ENCODE peak calls at places on chromosomes 5 and 9, in ten cellular contexts. One of them, this sample, is unnamed.
A peak's percentile ranks its signal among the peaks of the same experiment; 100 is the strongest.

GRCh38 chr9:32989651-32990050 is 11.8 kb downstream of the APTX start:
- DNase-seq in upper lobe of right lung: no peak
- DNase-seq in epithelial cell of esophagus: peak; percentile 2
- DNase-seq in fibroblast of lung: peak; percentile 37
- DNase-seq in skeletal muscle cell: no peak
- DNase-seq in GM23248: peak; percentile 22
- DNase-seq in lower lobe of right lung: no peak
- DNase-seq in mucosa of descending colon: no peak
- DNase-seq in Peyer's patch: no peak
- DNase-seq in left lung: no peak
- DNase-seq in this sample: no peak

GRCh38 chr5:31433229-31433628 is 98.7 kb downstream of the DROSHA start:
- DNase-seq in upper lobe of right lung: no peak
- DNase-seq in epithelial cell of esophagus: no peak
- DNase-seq in fibroblast of lung: no peak
- DNase-seq in skeletal muscle cell: no peak
- DNase-seq in GM23248: no peak
- DNase-seq in lower lobe of right lung: no peak
- DNase-seq in mucosa of descending colon: no peak
- DNase-seq in Peyer's patch: no peak
- DNase-seq in left lung: no peak
- DNase-seq in this sample: no peak

GRCh38 chr9:138077898-138078540 is 200.4 kb downstream of the CACNA1B start:
- DNase-seq in upper lobe of right lung: peak; percentile 23
- DNase-seq in epithelial cell of esophagus: no peak
- DNase-seq in fibroblast of lung: no peak
- DNase-seq in skeletal muscle cell: no peak
- DNase-seq in GM23248: no peak
- DNase-seq in lower lobe of right lung: no peak
- DNase-seq in mucosa of descending colon: no peak
- DNase-seq in Peyer's patch: peak; percentile 21
- DNase-seq in left lung: no peak
- DNase-seq in this sample: no peak

GRCh38 chr9:110050925-110051355 is 157.0 kb downstream of the C9orf152 start:
- DNase-seq in upper lobe of right lung: no peak
- DNase-seq in epithelial cell of esophagus: peak; percentile 96
- DNase-seq in fibroblast of lung: peak; percentile 96
- DNase-seq in skeletal muscle cell: peak; percentile 88
- DNase-seq in GM23248: peak; percentile 96
- DNase-seq in lower lobe of right lung: no peak
- DNase-seq in mucosa of descending colon: no peak
- DNase-seq in Peyer's patch: no peak
- DNase-seq in left lung: no peak
- DNase-seq in this sample: peak; percentile 80

GRCh38 chr5:74446673-74447337 is 193.7 kb downstream of the ENC1 start:
- DNase-seq in upper lobe of right lung: no peak
- DNase-seq in epithelial cell of esophagus: no peak
- DNase-seq in fibroblast of lung: peak; percentile 14
- DNase-seq in skeletal muscle cell: no peak
- DNase-seq in GM23248: peak; percentile 7
- DNase-seq in lower lobe of right lung: no peak
- DNase-seq in mucosa of descending colon: no peak
- DNase-seq in Peyer's patch: no peak
- DNase-seq in left lung: no peak
- DNase-seq in this sample: no peak

GRCh38 chr5:136619556-136619955 is 254.2 kb upstream of the TRPC7 start:
- DNase-seq in upper lobe of right lung: no peak
- DNase-seq in epithelial cell of esophagus: no peak
- DNase-seq in fibroblast of lung: no peak
- DNase-seq in skeletal muscle cell: no peak
- DNase-seq in GM23248: no peak
- DNase-seq in lower lobe of right lung: no peak
- DNase-seq in mucosa of descending colon: no peak
- DNase-seq in Peyer's patch: no peak
- DNase-seq in left lung: no peak
- DNase-seq in this sample: no peak

GRCh38 chr5:39169081-39169480 is 50.3 kb downstream of the FYB1 start:
- DNase-seq in upper lobe of right lung: no peak
- DNase-seq in epithelial cell of esophagus: no peak
- DNase-seq in fibroblast of lung: peak; percentile 70
- DNase-seq in skeletal muscle cell: peak; percentile 55
- DNase-seq in GM23248: peak; percentile 75
- DNase-seq in lower lobe of right lung: no peak
- DNase-seq in mucosa of descending colon: no peak
- DNase-seq in Peyer's patch: no peak
- DNase-seq in left lung: no peak
- DNase-seq in this sample: no peak

GRCh38 chr9:87336407-87336806 is 161.3 kb upstream of the DAPK1 start:
- DNase-seq in upper lobe of right lung: no peak
- DNase-seq in epithelial cell of esophagus: no peak
- DNase-seq in fibroblast of lung: no peak
- DNase-seq in skeletal muscle cell: no peak
- DNase-seq in GM23248: peak; percentile 69
- DNase-seq in lower lobe of right lung: no peak
- DNase-seq in mucosa of descending colon: no peak
- DNase-seq in Peyer's patch: no peak
- DNase-seq in left lung: no peak
- DNase-seq in this sample: no peak

GRCh38 chr9:13224366-13224765 is 55.1 kb downstream of the MPDZ start:
- DNase-seq in upper lobe of right lung: no peak
- DNase-seq in epithelial cell of esophagus: no peak
- DNase-seq in fibroblast of lung: no peak
- DNase-seq in skeletal muscle cell: no peak
- DNase-seq in GM23248: no peak
- DNase-seq in lower lobe of right lung: no peak
- DNase-seq in mucosa of descending colon: no peak
- DNase-seq in Peyer's patch: no peak
- DNase-seq in left lung: no peak
- DNase-seq in this sample: no peak

GRCh38 chr5:169395136-169395535 is 94.2 kb upstream of the SLIT3 start:
- DNase-seq in upper lobe of right lung: no peak
- DNase-seq in epithelial cell of esophagus: peak; percentile 24
- DNase-seq in fibroblast of lung: no peak
- DNase-seq in skeletal muscle cell: no peak
- DNase-seq in GM23248: no peak
- DNase-seq in lower lobe of right lung: no peak
- DNase-seq in mucosa of descending colon: no peak
- DNase-seq in Peyer's patch: no peak
- DNase-seq in left lung: no peak
- DNase-seq in this sample: no peak

GRCh38 chr5:172905771-172906170 is 53.5 kb upstream of the RPL26L1 start:
- DNase-seq in upper lobe of right lung: no peak
- DNase-seq in epithelial cell of esophagus: peak; percentile 9
- DNase-seq in fibroblast of lung: no peak
- DNase-seq in skeletal muscle cell: no peak
- DNase-seq in GM23248: no peak
- DNase-seq in lower lobe of right lung: no peak
- DNase-seq in mucosa of descending colon: no peak
- DNase-seq in Peyer's patch: no peak
- DNase-seq in left lung: no peak
- DNase-seq in this sample: no peak

GRCh38 chr5:25892251-25892650 is 1146.1 kb downstream of the CDH9 start:
- DNase-seq in upper lobe of right lung: no peak
- DNase-seq in epithelial cell of esophagus: no peak
- DNase-seq in fibroblast of lung: no peak
- DNase-seq in skeletal muscle cell: no peak
- DNase-seq in GM23248: no peak
- DNase-seq in lower lobe of right lung: no peak
- DNase-seq in mucosa of descending colon: no peak
- DNase-seq in Peyer's patch: no peak
- DNase-seq in left lung: no peak
- DNase-seq in this sample: no peak

GRCh38 chr5:120405291-120405864 is 58.7 kb upstream of the PRR16 start:
- DNase-seq in upper lobe of right lung: no peak
- DNase-seq in epithelial cell of esophagus: peak; percentile 70
- DNase-seq in fibroblast of lung: peak; percentile 85
- DNase-seq in skeletal muscle cell: peak; percentile 75
- DNase-seq in GM23248: peak; percentile 82
- DNase-seq in lower lobe of right lung: no peak
- DNase-seq in mucosa of descending colon: no peak
- DNase-seq in Peyer's patch: no peak
- DNase-seq in left lung: no peak
- DNase-seq in this sample: no peak

GRCh38 chr5:84724683-84725082 is 340.0 kb upstream of the EDIL3 start:
- DNase-seq in upper lobe of right lung: no peak
- DNase-seq in epithelial cell of esophagus: peak; percentile 89
- DNase-seq in fibroblast of lung: peak; percentile 86
- DNase-seq in skeletal muscle cell: peak; percentile 20
- DNase-seq in GM23248: peak; percentile 0
- DNase-seq in lower lobe of right lung: no peak
- DNase-seq in mucosa of descending colon: no peak
- DNase-seq in Peyer's patch: no peak
- DNase-seq in left lung: no peak
- DNase-seq in this sample: peak; percentile 68

GRCh38 chr9:114981095-114981494 is 50.7 kb upstream of the TNFSF8 start:
- DNase-seq in upper lobe of right lung: no peak
- DNase-seq in epithelial cell of esophagus: no peak
- DNase-seq in fibroblast of lung: no peak
- DNase-seq in skeletal muscle cell: no peak
- DNase-seq in GM23248: peak; percentile 32
- DNase-seq in lower lobe of right lung: no peak
- DNase-seq in mucosa of descending colon: no peak
- DNase-seq in Peyer's patch: no peak
- DNase-seq in left lung: no peak
- DNase-seq in this sample: no peak

GRCh38 chr9:130663258-130664171 is 879 bp upstream of the PRDM12 start:
- DNase-seq in upper lobe of right lung: no peak
- DNase-seq in epithelial cell of esophagus: no peak
- DNase-seq in fibroblast of lung: no peak
- DNase-seq in skeletal muscle cell: no peak
- DNase-seq in GM23248: peak; percentile 44
- DNase-seq in lower lobe of right lung: no peak
- DNase-seq in mucosa of descending colon: no peak
- DNase-seq in Peyer's patch: no peak
- DNase-seq in left lung: no peak
- DNase-seq in this sample: no peak
- H3K4me3 ChIP-seq in upper lobe of right lung: no peak overlapping the region
- H3K4me3 ChIP-seq in epithelial cell of esophagus: no peak overlapping the region
- H3K4me3 ChIP-seq in fibroblast of lung: no peak overlapping the region
- H3K4me3 ChIP-seq in skeletal muscle cell: no peak overlapping the region
- H3K4me3 ChIP-seq in GM23248: no peak overlapping the region
- H3K4me3 ChIP-seq in lower lobe of right lung: no peak overlapping the region
- H3K4me3 ChIP-seq in mucosa of descending colon: no peak overlapping the region
- H3K4me3 ChIP-seq in Peyer's patch: no peak overlapping the region
- H3K4me3 ChIP-seq in left lung: no peak overlapping the region
- H3K4me3 ChIP-seq in this sample: no peak overlapping the region

GRCh38 chr5:135038202-135038828 is 4.3 kb upstream of the PITX1 start:
- DNase-seq in upper lobe of right lung: no peak
- DNase-seq in epithelial cell of esophagus: no peak
- DNase-seq in fibroblast of lung: no peak
- DNase-seq in skeletal muscle cell: no peak
- DNase-seq in GM23248: no peak
- DNase-seq in lower lobe of right lung: peak; percentile 22
- DNase-seq in mucosa of descending colon: no peak
- DNase-seq in Peyer's patch: no peak
- DNase-seq in left lung: no peak
- DNase-seq in this sample: no peak
- H3K4me3 ChIP-seq in upper lobe of right lung: no peak overlapping the region
- H3K4me3 ChIP-seq in epithelial cell of esophagus: no peak overlapping the region
- H3K4me3 ChIP-seq in fibroblast of lung: no peak overlapping the region
- H3K4me3 ChIP-seq in skeletal muscle cell: no peak overlapping the region
- H3K4me3 ChIP-seq in GM23248: no peak overlapping the region
- H3K4me3 ChIP-seq in lower lobe of right lung: no peak overlapping the region
- H3K4me3 ChIP-seq in mucosa of descending colon: peak overlapping the region; percentile 17
- H3K4me3 ChIP-seq in Peyer's patch: no peak overlapping the region
- H3K4me3 ChIP-seq in left lung: no peak overlapping the region
- H3K4me3 ChIP-seq in this sample: no peak overlapping the region

GRCh38 chr9:127634698-127635097 is 22.6 kb downstream of the STXBP1 start:
- DNase-seq in upper lobe of right lung: no peak
- DNase-seq in epithelial cell of esophagus: no peak
- DNase-seq in fibroblast of lung: no peak
- DNase-seq in skeletal muscle cell: no peak
- DNase-seq in GM23248: no peak
- DNase-seq in lower lobe of right lung: no peak
- DNase-seq in mucosa of descending colon: no peak
- DNase-seq in Peyer's patch: peak; percentile 14
- DNase-seq in left lung: no peak
- DNase-seq in this sample: no peak

GRCh38 chr9:127634021-127634420 is 21.9 kb downstream of the STXBP1 start:
- DNase-seq in upper lobe of right lung: peak; percentile 16
- DNase-seq in epithelial cell of esophagus: peak; percentile 14
- DNase-seq in fibroblast of lung: no peak
- DNase-seq in skeletal muscle cell: no peak
- DNase-seq in GM23248: no peak
- DNase-seq in lower lobe of right lung: no peak
- DNase-seq in mucosa of descending colon: peak; percentile 39
- DNase-seq in Peyer's patch: peak; percentile 45
- DNase-seq in left lung: no peak
- DNase-seq in this sample: no peak

GRCh38 chr9:127640908-127641545 is 28.9 kb downstream of the STXBP1 start:
- DNase-seq in upper lobe of right lung: peak; percentile 1
- DNase-seq in epithelial cell of esophagus: no peak
- DNase-seq in fibroblast of lung: no peak
- DNase-seq in skeletal muscle cell: no peak
- DNase-seq in GM23248: no peak
- DNase-seq in lower lobe of right lung: no peak
- DNase-seq in mucosa of descending colon: no peak
- DNase-seq in Peyer's patch: no peak
- DNase-seq in left lung: no peak
- DNase-seq in this sample: no peak

GRCh38 chr9:127635198-127635735 is 23.2 kb downstream of the STXBP1 start:
- DNase-seq in upper lobe of right lung: peak; percentile 41
- DNase-seq in epithelial cell of esophagus: no peak
- DNase-seq in fibroblast of lung: peak; percentile 14
- DNase-seq in skeletal muscle cell: no peak
- DNase-seq in GM23248: no peak
- DNase-seq in lower lobe of right lung: no peak
- DNase-seq in mucosa of descending colon: no peak
- DNase-seq in Peyer's patch: peak; percentile 11
- DNase-seq in left lung: no peak
- DNase-seq in this sample: no peak

GRCh38 chr9:127637322-127637847 is 25.3 kb downstream of the STXBP1 start:
- DNase-seq in upper lobe of right lung: peak; percentile 58
- DNase-seq in epithelial cell of esophagus: peak; percentile 85
- DNase-seq in fibroblast of lung: peak; percentile 67
- DNase-seq in skeletal muscle cell: peak; percentile 72
- DNase-seq in GM23248: peak; percentile 94
- DNase-seq in lower lobe of right lung: no peak
- DNase-seq in mucosa of descending colon: no peak
- DNase-seq in Peyer's patch: peak; percentile 45
- DNase-seq in left lung: no peak
- DNase-seq in this sample: peak; percentile 43
- H3K4me3 ChIP-seq in upper lobe of right lung: no peak overlapping the region
- H3K4me3 ChIP-seq in epithelial cell of esophagus: no peak overlapping the region
- H3K4me3 ChIP-seq in fibroblast of lung: peak overlapping the region; percentile 19
- H3K4me3 ChIP-seq in skeletal muscle cell: no peak overlapping the region
- H3K4me3 ChIP-seq in GM23248: peak overlapping the region; percentile 65
- H3K4me3 ChIP-seq in lower lobe of right lung: peak overlapping the region; percentile 15
- H3K4me3 ChIP-seq in mucosa of descending colon: no peak overlapping the region
- H3K4me3 ChIP-seq in Peyer's patch: no peak overlapping the region
- H3K4me3 ChIP-seq in left lung: no peak overlapping the region
- H3K4me3 ChIP-seq in this sample: peak overlapping the region; percentile 15

DNA sequence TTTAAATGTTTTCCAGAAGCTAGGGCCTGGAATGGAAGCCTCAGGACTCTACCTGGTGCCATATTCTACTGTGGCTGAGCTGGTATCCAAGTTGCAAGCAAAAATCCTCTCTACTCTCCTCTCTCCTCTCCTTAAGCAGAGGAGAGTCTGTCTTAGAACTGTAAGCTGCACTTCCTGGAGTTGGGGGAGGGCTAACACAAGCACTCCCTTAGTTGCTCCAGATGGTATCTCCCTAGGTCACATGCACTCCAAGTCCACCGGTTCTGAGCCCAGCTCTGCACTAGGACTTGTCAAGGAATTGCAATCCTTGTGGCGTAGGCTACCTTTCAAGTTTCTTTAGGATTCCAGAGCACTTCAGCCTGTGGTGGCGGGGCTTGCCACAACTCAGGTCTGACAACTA is 513.9 kb upstream of the RGMB start:
- DNase-seq in upper lobe of right lung: no peak
- DNase-seq in epithelial cell of esophagus: no peak
- DNase-seq in fibroblast of lung: no peak
- DNase-seq in skeletal muscle cell: no peak
- DNase-seq in GM23248: no peak
- DNase-seq in lower lobe of right lung: no peak
- DNase-seq in mucosa of descending colon: no peak
- DNase-seq in Peyer's patch: no peak
- DNase-seq in left lung: no peak
- DNase-seq in this sample: no peak
- H3K4me3 ChIP-seq in upper lobe of right lung: no peak overlapping the region
- H3K4me3 ChIP-seq in epithelial cell of esophagus: no peak overlapping the region
- H3K4me3 ChIP-seq in fibroblast of lung: no peak overlapping the region
- H3K4me3 ChIP-seq in skeletal muscle cell: no peak overlapping the region
- H3K4me3 ChIP-seq in GM23248: no peak overlapping the region
- H3K4me3 ChIP-seq in lower lobe of right lung: no peak overlapping the region
- H3K4me3 ChIP-seq in mucosa of descending colon: no peak overlapping the region
- H3K4me3 ChIP-seq in Peyer's patch: no peak overlapping the region
- H3K4me3 ChIP-seq in left lung: no peak overlapping the region
- H3K4me3 ChIP-seq in this sample: no peak overlapping the region